ENCODE peak calls at places on chromosome 10, in ten cellular contexts. Y, N, U, J, L, O, S, T, D and Z are unnamed samples.

GRCh38 chr10:22320591-22321155 is at the start of gene BMI1:
- DNase-seq in L (peak), U (peak), D (peak), O (peak), Y (peak), J (peak), T (peak), N (peak), S (peak), Z (peak)

GRCh38 chr10:122258136-122259074 is 12.7 kb upstream of the BTBD16 start:
- DNase-seq in Y (no peak), S (no peak), U (no peak), O (no peak), L (peak), T (no peak), D (no peak), J (peak), N (peak), Z (no peak)

GRCh38 chr10:14603539-14604102 is 171.1 kb downstream of the FAM107B start:
- DNase-seq in L (no peak), O (no peak), Y (no peak), S (no peak), D (peak), J (peak), U (no peak), T (no peak), N (peak), Z (no peak)

GRCh38 chr10:514137-514671 is 175.3 kb downstream of the DIP2C start:
- DNase-seq in Y (peak), D (no peak), J (no peak), L (no peak), O (peak), N (peak), T (no peak), S (no peak), U (peak), Z (peak)

GRCh38 chr10:14782691-14783363 is 8.1 kb upstream of the FAM107B start:
- DNase-seq in T (no peak), N (no peak), U (no peak), S (no peak), Y (no peak), L (peak), D (no peak), J (peak), O (peak), Z (no peak)

GRCh38 chr10:14549496-14549895 is 218.8 kb upstream of the FRMD4A start:
- DNase-seq in D (no peak), N (no peak), L (no peak), J (peak), T (no peak), U (peak), S (no peak), O (no peak), Y (no peak), Z (no peak)

GRCh38 chr10:15759265-15759664 is 39.5 kb upstream of the ITGA8 start:
- DNase-seq in L (no peak), S (no peak), D (no peak), U (no peak), J (no peak), N (no peak), Y (no peak), O (no peak), T (no peak), Z (no peak)

GRCh38 chr10:14625210-14625621 is 149.5 kb downstream of the FAM107B start:
- DNase-seq in U (no peak), N (no peak), Y (no peak), O (no peak), J (no peak), T (no peak), S (no peak), L (no peak), D (no peak), Z (no peak)

GRCh38 chr10:34323197-34323596 is 491.9 kb downstream of the PARD3 start:
- DNase-seq in J (no peak), S (no peak), Y (no peak), D (no peak), L (no peak), T (no peak), U (no peak), N (no peak), O (no peak), Z (no peak)

GRCh38 chr10:84008878-84009277 is 130.4 kb upstream of the GHITM start:
- DNase-seq in N (peak), O (peak), L (no peak), T (no peak), Y (no peak), S (no peak), U (no peak), J (no peak), D (peak), Z (no peak)

GRCh38 chr10:86960863-86961434 is 2.5 kb downstream of the SNCG start:
- DNase-seq in L (no peak), U (no peak), J (no peak), D (no peak), O (no peak), Y (no peak), N (peak), T (no peak), S (no peak), Z (no peak)

GRCh38 chr10:101495324-101495925 is 92.6 kb downstream of the POLL start:
- DNase-seq in Y (no peak), J (no peak), U (no peak), T (no peak), N (no peak), O (peak), L (no peak), S (no peak), D (no peak), Z (no peak)

GRCh38 chr10:70508912-70509366 is 30.4 kb downstream of the PALD1 start:
- DNase-seq in D (no peak), Y (peak), L (no peak), S (peak), T (no peak), N (peak), J (no peak), U (peak), O (no peak), Z (no peak)

GRCh38 chr10:119313645-119314044 is 106.3 kb downstream of the GRK5 start:
- DNase-seq in Y (no peak), T (no peak), L (peak), N (no peak), U (no peak), D (peak), O (no peak), S (no peak), J (no peak), Z (no peak)

GRCh38 chr10:79069325-79070090 is 742 bp downstream of the ZMIZ1 start:
- DNase-seq in S (peak), L (peak), U (no peak), N (peak), T (peak), Y (peak), O (peak), J (no peak), D (peak), Z (peak)

GRCh38 chr10:86229378-86229777 is 137.2 kb downstream of the GRID1 start:
- DNase-seq in Y (no peak), O (no peak), S (no peak), U (no peak), T (no peak), D (no peak), L (no peak), N (no peak), J (no peak), Z (no peak)

GRCh38 chr10:122128357-122128756 is 139.4 kb downstream of the TACC2 start:
- DNase-seq in N (no peak), Y (peak), O (no peak), T (no peak), S (peak), D (no peak), L (no peak), U (no peak), J (peak), Z (no peak)

GRCh38 chr10:75640381-75640780 is 209.0 kb downstream of the LRMDA start:
- DNase-seq in U (no peak), S (no peak), Y (no peak), L (no peak), D (no peak), J (no peak), N (no peak), T (no peak), O (no peak), Z (no peak)

GRCh38 chr10:112790921-112791320 is 159.1 kb upstream of the TCF7L2 start:
- DNase-seq in U (no peak), S (no peak), D (no peak), N (no peak), J (no peak), Y (no peak), O (no peak), T (no peak), L (no peak), Z (no peak)

GRCh38 chr10:79070091-79070610 is 1.4 kb downstream of the ZMIZ1 start:
- DNase-seq in T (no peak), D (no peak), O (peak), S (no peak), N (peak), Y (peak), J (no peak), U (peak), L (peak), Z (peak)

GRCh38 chr10:33666686-33667480 is 332.4 kb upstream of the NRP1 start:
- DNase-seq in U (no peak), Y (no peak), T (no peak), D (no peak), L (no peak), S (no peak), J (no peak), N (no peak), O (no peak), Z (no peak)

GRCh38 chr10:91127341-91128082 is 93.0 kb upstream of the PCGF5 start:
- DNase-seq in D (no peak), U (no peak), O (no peak), S (no peak), N (no peak), J (peak), Y (no peak), T (no peak), L (no peak), Z (no peak)

GRCh38 chr10:133388973-133389818 is 4.8 kb upstream of the MTG1 start:
- DNase-seq in S (no peak), L (no peak), U (no peak), J (no peak), N (peak), D (no peak), T (no peak), O (no peak), Y (no peak), Z (peak)

GRCh38 chr10:118264838-118265470 is 77.2 kb downstream of the FAM204A start:
- DNase-seq in N (no peak), T (no peak), S (no peak), J (no peak), L (peak), O (no peak), D (no peak), Y (no peak), U (no peak), Z (no peak)